ENCODE peak calls at places on chromosomes 16 and 17, in five cellular contexts. One of them, this sample, is unnamed.

GRCh38 chr16:64428463-64428862 is 693.4 kb downstream of the CDH11 start:
- DNase-seq in Daoy: peak
- DNase-seq in AG09319: peak
- DNase-seq in LoVo: peak
- DNase-seq in cardiac muscle cell: no peak
- DNase-seq in this sample: peak

GRCh38 chr16:51553314-51553713 is 402.2 kb upstream of the SALL1 start:
- DNase-seq in LoVo: no peak
- DNase-seq in AG09319: no peak
- DNase-seq in cardiac muscle cell: no peak
- DNase-seq in Daoy: no peak
- DNase-seq in this sample: no peak

GRCh38 chr16:47013910-47014309 is 40.4 kb upstream of the DNAJA2 start:
- DNase-seq in AG09319: no peak
- DNase-seq in cardiac muscle cell: no peak
- DNase-seq in LoVo: no peak
- DNase-seq in Daoy: no peak
- DNase-seq in this sample: no peak

GRCh38 chr16:356756-357155 is 4.2 kb upstream of the AXIN1 start:
- DNase-seq in Daoy: no peak
- DNase-seq in cardiac muscle cell: no peak
- DNase-seq in LoVo: no peak
- DNase-seq in AG09319: no peak
- DNase-seq in this sample: no peak

GRCh38 chr16:10126686-10127085 is 55.5 kb downstream of the GRIN2A start:
- DNase-seq in cardiac muscle cell: no peak
- DNase-seq in Daoy: peak
- DNase-seq in AG09319: no peak
- DNase-seq in LoVo: no peak
- DNase-seq in this sample: peak

GRCh38 chr16:47565454-47565853 is 104.3 kb downstream of the PHKB start:
- DNase-seq in cardiac muscle cell: no peak
- DNase-seq in AG09319: no peak
- DNase-seq in Daoy: peak
- DNase-seq in LoVo: no peak
- DNase-seq in this sample: peak

GRCh38 chr17:63993368-63993990 is 4.7 kb upstream of the PRR29 start:
- DNase-seq in AG09319: no peak
- DNase-seq in cardiac muscle cell: no peak
- DNase-seq in LoVo: no peak
- DNase-seq in Daoy: no peak
- DNase-seq in this sample: no peak

GRCh38 chr17:65027305-65027704 is 29.2 kb downstream of the GNA13 start:
- DNase-seq in LoVo: peak
- DNase-seq in AG09319: no peak
- DNase-seq in Daoy: peak
- DNase-seq in cardiac muscle cell: no peak
- DNase-seq in this sample: peak

GRCh38 chr17:31392856-31393748 is 1.6 kb downstream of the RAB11FIP4 start:
- DNase-seq in AG09319: no peak
- DNase-seq in cardiac muscle cell: no peak
- DNase-seq in LoVo: no peak
- DNase-seq in Daoy: no peak
- DNase-seq in this sample: no peak

GRCh38 chr17:79083191-79083971 is 8.8 kb downstream of the ENGASE start:
- DNase-seq in AG09319: no peak
- DNase-seq in Daoy: no peak
- DNase-seq in LoVo: no peak
- DNase-seq in cardiac muscle cell: no peak
- DNase-seq in this sample: no peak

GRCh38 chr16:85210423-85211169 is 98.3 kb upstream of the CIBAR2 start:
- DNase-seq in Daoy: peak
- DNase-seq in LoVo: peak
- DNase-seq in AG09319: no peak
- DNase-seq in cardiac muscle cell: no peak
- DNase-seq in this sample: peak

GRCh38 chr17:72985882-72986720 is 106.4 kb downstream of the SLC39A11 start:
- DNase-seq in LoVo: peak
- DNase-seq in AG09319: peak
- DNase-seq in Daoy: peak
- DNase-seq in cardiac muscle cell: peak
- DNase-seq in this sample: peak

GRCh38 chr17:51238253-51238887 is 21.5 kb downstream of the MBTD1 start:
- DNase-seq in Daoy: no peak
- DNase-seq in LoVo: no peak
- DNase-seq in cardiac muscle cell: no peak
- DNase-seq in AG09319: no peak
- DNase-seq in this sample: no peak

GRCh38 chr17:77644981-77645380 is 313.5 kb upstream of the TNRC6C start:
- DNase-seq in Daoy: peak
- DNase-seq in LoVo: no peak
- DNase-seq in cardiac muscle cell: no peak
- DNase-seq in AG09319: no peak
- DNase-seq in this sample: no peak

GRCh38 chr16:3864562-3864961 is 16.0 kb downstream of the CREBBP start:
- DNase-seq in Daoy: no peak
- DNase-seq in AG09319: no peak
- DNase-seq in cardiac muscle cell: no peak
- DNase-seq in LoVo: no peak
- DNase-seq in this sample: no peak

GRCh38 chr17:61002316-61002736 is 324.7 kb downstream of the BCAS3 start:
- DNase-seq in LoVo: peak
- DNase-seq in cardiac muscle cell: peak
- DNase-seq in AG09319: peak
- DNase-seq in Daoy: peak
- DNase-seq in this sample: peak

GRCh38 chr17:28983286-28984240 is 22.3 kb downstream of the SEZ6 start:
- DNase-seq in Daoy: no peak
- DNase-seq in cardiac muscle cell: no peak
- DNase-seq in AG09319: no peak
- DNase-seq in LoVo: no peak
- DNase-seq in this sample: no peak

GRCh38 chr17:39742126-39742855 is 4.6 kb downstream of the GRB7 start:
- DNase-seq in cardiac muscle cell: no peak
- DNase-seq in AG09319: no peak
- DNase-seq in LoVo: no peak
- DNase-seq in Daoy: no peak
- DNase-seq in this sample: no peak

GRCh38 chr16:11668590-11669379 is 530 bp downstream of the SNN start:
- DNase-seq in Daoy: no peak
- DNase-seq in cardiac muscle cell: no peak
- DNase-seq in AG09319: no peak
- DNase-seq in LoVo: no peak
- DNase-seq in this sample: no peak

GRCh38 chr16:29756654-29757053 is 10.9 kb upstream of the C16orf54 start:
- DNase-seq in cardiac muscle cell: peak
- DNase-seq in LoVo: no peak
- DNase-seq in Daoy: no peak
- DNase-seq in AG09319: no peak
- DNase-seq in this sample: no peak

GRCh38 chr17:36072431-36073121 is 8.5 kb downstream of the CCL18 start:
- DNase-seq in cardiac muscle cell: peak
- DNase-seq in LoVo: peak
- DNase-seq in AG09319: no peak
- DNase-seq in Daoy: peak
- DNase-seq in this sample: peak

GRCh38 chr17:39965017-39965699 is 2.4 kb downstream of the GSDMA start:
- DNase-seq in AG09319: no peak
- DNase-seq in Daoy: no peak
- DNase-seq in LoVo: no peak
- DNase-seq in cardiac muscle cell: no peak
- DNase-seq in this sample: no peak

GRCh38 chr17:50212121-50212843 is 10.9 kb upstream of the COL1A1 start:
- DNase-seq in LoVo: no peak
- DNase-seq in Daoy: peak
- DNase-seq in cardiac muscle cell: no peak
- DNase-seq in AG09319: no peak
- DNase-seq in this sample: peak

GRCh38 chr17:78723001-78723796 is 58.9 kb downstream of the CYTH1 start:
- DNase-seq in Daoy: no peak
- DNase-seq in AG09319: no peak
- DNase-seq in LoVo: no peak
- DNase-seq in cardiac muscle cell: peak
- DNase-seq in this sample: no peak

This sample was measured in M059J.